ENCODE peak calls at places on chromosomes 3 and 15, in ten cellular contexts. One of them, this sample, is unnamed.

GRCh38 chr15:60115579-60116415 is 111.7 kb downstream of the FOXB1 start:
- DNase-seq in foreskin fibroblast: no peak
- DNase-seq in GM20000: no peak
- DNase-seq in AG04450: no peak
- DNase-seq in AG10803: peak
- DNase-seq in tibial artery: no peak
- DNase-seq in effector memory CD8-positive, alpha-beta T cell: no peak
- DNase-seq in GM03348: no peak
- DNase-seq in tibial nerve: no peak
- DNase-seq in fibroblast of lung: peak
- DNase-seq in this sample: no peak

GRCh38 chr3:152835311-152836102 is 576 bp downstream of the P2RY1 start:
- DNase-seq in foreskin fibroblast: peak
- DNase-seq in GM20000: peak
- DNase-seq in AG04450: no peak
- DNase-seq in AG10803: peak
- DNase-seq in tibial artery: peak
- DNase-seq in effector memory CD8-positive, alpha-beta T cell: no peak
- DNase-seq in GM03348: peak
- DNase-seq in tibial nerve: peak
- DNase-seq in fibroblast of lung: peak
- DNase-seq in this sample: no peak

GRCh38 chr3:113161661-113162060 is 49.7 kb upstream of the BOC start:
- DNase-seq in foreskin fibroblast: no peak
- DNase-seq in GM20000: no peak
- DNase-seq in AG04450: no peak
- DNase-seq in AG10803: no peak
- DNase-seq in tibial artery: no peak
- DNase-seq in effector memory CD8-positive, alpha-beta T cell: no peak
- DNase-seq in GM03348: no peak
- DNase-seq in tibial nerve: no peak
- DNase-seq in fibroblast of lung: no peak
- DNase-seq in this sample: no peak

GRCh38 chr3:171654809-171655208 is 155.5 kb downstream of the PLD1 start:
- DNase-seq in foreskin fibroblast: peak
- DNase-seq in GM20000: no peak
- DNase-seq in AG04450: no peak
- DNase-seq in AG10803: peak
- DNase-seq in tibial artery: peak
- DNase-seq in effector memory CD8-positive, alpha-beta T cell: no peak
- DNase-seq in GM03348: peak
- DNase-seq in tibial nerve: peak
- DNase-seq in fibroblast of lung: peak
- DNase-seq in this sample: no peak

GRCh38 chr15:43383070-43383469 is 12.2 kb downstream of the TUBGCP4 start:
- DNase-seq in foreskin fibroblast: peak
- DNase-seq in GM20000: no peak
- DNase-seq in AG04450: peak
- DNase-seq in AG10803: peak
- DNase-seq in tibial artery: no peak
- DNase-seq in effector memory CD8-positive, alpha-beta T cell: no peak
- DNase-seq in GM03348: peak
- DNase-seq in tibial nerve: no peak
- DNase-seq in fibroblast of lung: peak
- DNase-seq in this sample: no peak

GRCh38 chr3:128076783-128077624 is 24.8 kb downstream of the SEC61A1 start:
- DNase-seq in foreskin fibroblast: no peak
- DNase-seq in GM20000: peak
- DNase-seq in AG04450: no peak
- DNase-seq in AG10803: no peak
- DNase-seq in tibial artery: no peak
- DNase-seq in effector memory CD8-positive, alpha-beta T cell: no peak
- DNase-seq in GM03348: peak
- DNase-seq in tibial nerve: no peak
- DNase-seq in fibroblast of lung: no peak
- DNase-seq in this sample: peak

GRCh38 chr3:20185364-20185732 is 658 bp downstream of the SGO1 start:
- DNase-seq in foreskin fibroblast: no peak
- DNase-seq in GM20000: peak
- DNase-seq in AG04450: no peak
- DNase-seq in AG10803: peak
- DNase-seq in tibial artery: no peak
- DNase-seq in effector memory CD8-positive, alpha-beta T cell: peak
- DNase-seq in GM03348: peak
- DNase-seq in tibial nerve: no peak
- DNase-seq in fibroblast of lung: peak
- DNase-seq in this sample: peak

GRCh38 chr3:18715208-18715607 is 290.1 kb upstream of the SATB1 start:
- DNase-seq in foreskin fibroblast: no peak
- DNase-seq in GM20000: no peak
- DNase-seq in AG04450: no peak
- DNase-seq in AG10803: no peak
- DNase-seq in tibial artery: no peak
- DNase-seq in effector memory CD8-positive, alpha-beta T cell: no peak
- DNase-seq in GM03348: no peak
- DNase-seq in tibial nerve: no peak
- DNase-seq in fibroblast of lung: no peak
- DNase-seq in this sample: no peak

GRCh38 chr15:41607033-41607432 is 48.0 kb downstream of the TYRO3 start:
- DNase-seq in foreskin fibroblast: peak
- DNase-seq in GM20000: no peak
- DNase-seq in AG04450: peak
- DNase-seq in AG10803: peak
- DNase-seq in tibial artery: no peak
- DNase-seq in effector memory CD8-positive, alpha-beta T cell: no peak
- DNase-seq in GM03348: peak
- DNase-seq in tibial nerve: no peak
- DNase-seq in fibroblast of lung: peak
- DNase-seq in this sample: no peak

GRCh38 chr3:190444036-190444435 is 5.7 kb downstream of the TMEM207 start:
- DNase-seq in foreskin fibroblast: no peak
- DNase-seq in GM20000: no peak
- DNase-seq in AG04450: no peak
- DNase-seq in AG10803: no peak
- DNase-seq in tibial artery: no peak
- DNase-seq in effector memory CD8-positive, alpha-beta T cell: no peak
- DNase-seq in GM03348: no peak
- DNase-seq in tibial nerve: no peak
- DNase-seq in fibroblast of lung: no peak
- DNase-seq in this sample: no peak

GRCh38 chr15:66594344-66594743 is 28.5 kb upstream of the LCTL start:
- DNase-seq in foreskin fibroblast: no peak
- DNase-seq in GM20000: no peak
- DNase-seq in AG04450: no peak
- DNase-seq in AG10803: no peak
- DNase-seq in tibial artery: no peak
- DNase-seq in effector memory CD8-positive, alpha-beta T cell: no peak
- DNase-seq in GM03348: no peak
- DNase-seq in tibial nerve: no peak
- DNase-seq in fibroblast of lung: no peak
- DNase-seq in this sample: no peak

GRCh38 chr15:92880796-92881569 is 19.1 kb upstream of the CHD2 start:
- DNase-seq in foreskin fibroblast: no peak
- DNase-seq in GM20000: no peak
- DNase-seq in AG04450: no peak
- DNase-seq in AG10803: no peak
- DNase-seq in tibial artery: no peak
- DNase-seq in effector memory CD8-positive, alpha-beta T cell: no peak
- DNase-seq in GM03348: no peak
- DNase-seq in tibial nerve: no peak
- DNase-seq in fibroblast of lung: peak
- DNase-seq in this sample: no peak

GRCh38 chr15:70121656-70122297 is 24.1 kb upstream of the TLE3 start:
- DNase-seq in foreskin fibroblast: peak
- DNase-seq in GM20000: no peak
- DNase-seq in AG04450: peak
- DNase-seq in AG10803: peak
- DNase-seq in tibial artery: peak
- DNase-seq in effector memory CD8-positive, alpha-beta T cell: no peak
- DNase-seq in GM03348: peak
- DNase-seq in tibial nerve: peak
- DNase-seq in fibroblast of lung: peak
- DNase-seq in this sample: no peak

GRCh38 chr3:64650096-64650622 is 37.6 kb downstream of the ADAMTS9 start:
- DNase-seq in foreskin fibroblast: no peak
- DNase-seq in GM20000: no peak
- DNase-seq in AG04450: no peak
- DNase-seq in AG10803: no peak
- DNase-seq in tibial artery: no peak
- DNase-seq in effector memory CD8-positive, alpha-beta T cell: no peak
- DNase-seq in GM03348: no peak
- DNase-seq in tibial nerve: no peak
- DNase-seq in fibroblast of lung: no peak
- DNase-seq in this sample: no peak

GRCh38 chr3:195195321-195196209 is 75.4 kb downstream of the XXYLT1 start:
- DNase-seq in foreskin fibroblast: no peak
- DNase-seq in GM20000: no peak
- DNase-seq in AG04450: no peak
- DNase-seq in AG10803: no peak
- DNase-seq in tibial artery: no peak
- DNase-seq in effector memory CD8-positive, alpha-beta T cell: no peak
- DNase-seq in GM03348: no peak
- DNase-seq in tibial nerve: peak
- DNase-seq in fibroblast of lung: no peak
- DNase-seq in this sample: no peak

GRCh38 chr3:87780808-87781207 is 278.0 kb downstream of the CGGBP1 start:
- DNase-seq in foreskin fibroblast: no peak
- DNase-seq in GM20000: no peak
- DNase-seq in AG04450: no peak
- DNase-seq in AG10803: no peak
- DNase-seq in tibial artery: no peak
- DNase-seq in effector memory CD8-positive, alpha-beta T cell: no peak
- DNase-seq in GM03348: no peak
- DNase-seq in tibial nerve: no peak
- DNase-seq in fibroblast of lung: no peak
- DNase-seq in this sample: no peak

GRCh38 chr3:158419820-158420653 is 151.0 kb upstream of the MLF1 start:
- DNase-seq in foreskin fibroblast: no peak
- DNase-seq in GM20000: no peak
- DNase-seq in AG04450: no peak
- DNase-seq in AG10803: no peak
- DNase-seq in tibial artery: no peak
- DNase-seq in effector memory CD8-positive, alpha-beta T cell: no peak
- DNase-seq in GM03348: no peak
- DNase-seq in tibial nerve: no peak
- DNase-seq in fibroblast of lung: no peak
- DNase-seq in this sample: no peak

GRCh38 chr3:106566277-106566676 is 697.5 kb upstream of the CBLB start:
- DNase-seq in foreskin fibroblast: no peak
- DNase-seq in GM20000: peak
- DNase-seq in AG04450: no peak
- DNase-seq in AG10803: no peak
- DNase-seq in tibial artery: no peak
- DNase-seq in effector memory CD8-positive, alpha-beta T cell: no peak
- DNase-seq in GM03348: no peak
- DNase-seq in tibial nerve: no peak
- DNase-seq in fibroblast of lung: no peak
- DNase-seq in this sample: no peak

GRCh38 chr15:91622676-91623342 is 230.7 kb upstream of the SLCO3A1 start:
- DNase-seq in foreskin fibroblast: no peak
- DNase-seq in GM20000: no peak
- DNase-seq in AG04450: no peak
- DNase-seq in AG10803: no peak
- DNase-seq in tibial artery: no peak
- DNase-seq in effector memory CD8-positive, alpha-beta T cell: no peak
- DNase-seq in GM03348: no peak
- DNase-seq in tibial nerve: no peak
- DNase-seq in fibroblast of lung: no peak
- DNase-seq in this sample: no peak

GRCh38 chr15:64634576-64635485 is 140.6 kb downstream of the RBPMS2 start:
- DNase-seq in foreskin fibroblast: no peak
- DNase-seq in GM20000: no peak
- DNase-seq in AG04450: no peak
- DNase-seq in AG10803: no peak
- DNase-seq in tibial artery: no peak
- DNase-seq in effector memory CD8-positive, alpha-beta T cell: peak
- DNase-seq in GM03348: no peak
- DNase-seq in tibial nerve: no peak
- DNase-seq in fibroblast of lung: no peak
- DNase-seq in this sample: no peak

GRCh38 chr3:76554717-76555116 is 485.2 kb upstream of the ROBO2 start:
- DNase-seq in foreskin fibroblast: peak
- DNase-seq in GM20000: no peak
- DNase-seq in AG04450: peak
- DNase-seq in AG10803: peak
- DNase-seq in tibial artery: peak
- DNase-seq in effector memory CD8-positive, alpha-beta T cell: no peak
- DNase-seq in GM03348: no peak
- DNase-seq in tibial nerve: no peak
- DNase-seq in fibroblast of lung: peak
- DNase-seq in this sample: no peak

GRCh38 chr15:82650046-82650670 is 3.0 kb upstream of the CPEB1 start:
- DNase-seq in foreskin fibroblast: no peak
- DNase-seq in GM20000: no peak
- DNase-seq in AG04450: no peak
- DNase-seq in AG10803: no peak
- DNase-seq in tibial artery: no peak
- DNase-seq in effector memory CD8-positive, alpha-beta T cell: no peak
- DNase-seq in GM03348: no peak
- DNase-seq in tibial nerve: no peak
- DNase-seq in fibroblast of lung: no peak
- DNase-seq in this sample: no peak

GRCh38 chr3:184766555-184767261 is 45.3 kb upstream of the VPS8 start:
- DNase-seq in foreskin fibroblast: no peak
- DNase-seq in GM20000: no peak
- DNase-seq in AG04450: peak
- DNase-seq in AG10803: peak
- DNase-seq in tibial artery: no peak
- DNase-seq in effector memory CD8-positive, alpha-beta T cell: no peak
- DNase-seq in GM03348: peak
- DNase-seq in tibial nerve: no peak
- DNase-seq in fibroblast of lung: peak
- DNase-seq in this sample: no peak

GRCh38 chr3:103873024-103873423 is 1438.2 kb downstream of the ZPLD1 start:
- DNase-seq in foreskin fibroblast: no peak
- DNase-seq in GM20000: no peak
- DNase-seq in AG04450: no peak
- DNase-seq in AG10803: no peak
- DNase-seq in tibial artery: no peak
- DNase-seq in effector memory CD8-positive, alpha-beta T cell: no peak
- DNase-seq in GM03348: no peak
- DNase-seq in tibial nerve: no peak
- DNase-seq in fibroblast of lung: no peak
- DNase-seq in this sample: no peak

GRCh38 chr3:125194849-125195601 is 17.5 kb downstream of the SLC12A8 start:
- DNase-seq in foreskin fibroblast: peak
- DNase-seq in GM20000: no peak
- DNase-seq in AG04450: peak
- DNase-seq in AG10803: peak
- DNase-seq in tibial artery: no peak
- DNase-seq in effector memory CD8-positive, alpha-beta T cell: no peak
- DNase-seq in GM03348: peak
- DNase-seq in tibial nerve: no peak
- DNase-seq in fibroblast of lung: peak
- DNase-seq in this sample: no peak

GRCh38 chr3:38084019-38084968 is 45.3 kb downstream of the DLEC1 start:
- DNase-seq in foreskin fibroblast: peak
- DNase-seq in GM20000: peak
- DNase-seq in AG04450: peak
- DNase-seq in AG10803: peak
- DNase-seq in tibial artery: no peak
- DNase-seq in effector memory CD8-positive, alpha-beta T cell: peak
- DNase-seq in GM03348: peak
- DNase-seq in tibial nerve: no peak
- DNase-seq in fibroblast of lung: peak
- DNase-seq in this sample: peak

GRCh38 chr15:68589783-68590710 is 11.3 kb downstream of the CORO2B start:
- DNase-seq in foreskin fibroblast: no peak
- DNase-seq in GM20000: no peak
- DNase-seq in AG04450: no peak
- DNase-seq in AG10803: no peak
- DNase-seq in tibial artery: no peak
- DNase-seq in effector memory CD8-positive, alpha-beta T cell: no peak
- DNase-seq in GM03348: no peak
- DNase-seq in tibial nerve: no peak
- DNase-seq in fibroblast of lung: no peak
- DNase-seq in this sample: no peak

GRCh38 chr15:62641782-62642181 is 400.8 kb upstream of the TPM1 start:
- DNase-seq in foreskin fibroblast: no peak
- DNase-seq in GM20000: no peak
- DNase-seq in AG04450: no peak
- DNase-seq in AG10803: no peak
- DNase-seq in tibial artery: no peak
- DNase-seq in effector memory CD8-positive, alpha-beta T cell: no peak
- DNase-seq in GM03348: no peak
- DNase-seq in tibial nerve: no peak
- DNase-seq in fibroblast of lung: no peak
- DNase-seq in this sample: no peak